ENCODE peak calls at places on chromosomes 6 and 20, in five cellular contexts. O, C, N, L and D are unnamed samples.

GRCh38 chr6:135087803-135088202 is 33.2 kb upstream of the HBS1L start:
- DNase-seq in O (no peak), C (no peak), L (no peak), N (no peak), D (no peak)

GRCh38 chr20:3749689-3750639 is 17.5 kb downstream of the HSPA12B start:
- DNase-seq in C (no peak), L (no peak), N (no peak), O (peak), D (no peak)

GRCh38 chr6:22113046-22113766 is 183.6 kb downstream of the PRL start:
- DNase-seq in O (no peak), N (peak), C (peak), L (peak), D (peak)

GRCh38 chr20:38021373-38021772 is 11.9 kb downstream of the TTI1 start:
- DNase-seq in O (no peak), N (peak), L (no peak), C (no peak), D (no peak)

GRCh38 chr6:54335871-54336270 is 27.6 kb downstream of the TINAG start:
- DNase-seq in O (no peak), N (peak), L (peak), C (peak), D (peak)

GRCh38 chr6:138654715-138655634 is 118.6 kb upstream of the CCDC28A start:
- DNase-seq in O (no peak), C (no peak), L (peak), N (peak), D (peak)

GRCh38 chr20:61391812-61392520 is 139.9 kb downstream of the CDH4 start:
- DNase-seq in O (no peak), N (no peak), L (no peak), C (no peak), D (no peak)

GRCh38 chr20:44211177-44212039 is 837 bp upstream of the OSER1 start:
- DNase-seq in N (no peak), C (no peak), L (no peak), O (no peak), D (peak)

GRCh38 chr20:25053207-25054132 is 4.5 kb downstream of the ACSS1 start:
- DNase-seq in O (peak), N (no peak), L (peak), C (no peak), D (peak)

GRCh38 chr6:143621159-143621873 is 56.4 kb upstream of the PHACTR2 start:
- DNase-seq in O (no peak), C (no peak), N (no peak), L (no peak), D (no peak)

GRCh38 chr6:124699038-124699437 is 263.2 kb upstream of the RNF217 start:
- DNase-seq in C (no peak), N (no peak), O (no peak), L (no peak), D (no peak)

GRCh38 chr20:62365814-62366369 is 1.2 kb downstream of the LAMA5 start:
- DNase-seq in N (peak), O (no peak), L (no peak), C (no peak), D (no peak)

GRCh38 chr6:150145427-150145826 is 2.6 kb downstream of the PPP1R14C start:
- DNase-seq in L (no peak), N (no peak), O (no peak), C (no peak), D (no peak)

GRCh38 chr6:170290306-170291128 is at the start of gene DLL1:
- DNase-seq in L (peak), N (peak), C (no peak), O (peak), D (peak)

GRCh38 chr20:10523438-10523837 is 88.3 kb downstream of the SLX4IP start:
- DNase-seq in O (no peak), N (peak), C (no peak), L (no peak), D (no peak)

GRCh38 chr6:38760097-38760496 is 45.0 kb downstream of the DNAH8 start:
- DNase-seq in N (no peak), C (no peak), L (no peak), O (no peak), D (no peak)

GRCh38 chr6:31899215-31899614 is 1.7 kb upstream of the EHMT2 start:
- DNase-seq in N (no peak), C (no peak), O (no peak), L (no peak), D (no peak)

GRCh38 chr20:50190251-50191064 is at the start of gene CEBPB:
- DNase-seq in C (peak), O (peak), L (peak), N (peak), D (peak)

GRCh38 chr6:102641426-102641825 is 1247.9 kb downstream of the GRIK2 start:
- DNase-seq in L (no peak), C (no peak), N (no peak), O (no peak), D (no peak)

GRCh38 chr6:44126320-44127149 is 717 bp downstream of the MRPL14 start:
- DNase-seq in N (peak), O (peak), C (no peak), L (peak), D (peak)

GRCh38 chr6:21381336-21381963 is 212.1 kb upstream of the SOX4 start:
- DNase-seq in C (peak), N (peak), L (no peak), O (no peak), D (peak)

GRCh38 chr6:156579564-156579963 is 197.6 kb upstream of the ARID1B start:
- DNase-seq in N (no peak), O (no peak), C (no peak), L (no peak), D (no peak)

GRCh38 chr6:24899647-24900325 is 36.0 kb downstream of the RIPOR2 start:
- DNase-seq in O (no peak), L (peak), C (no peak), N (no peak), D (peak)

GRCh38 chr6:154705471-154706113 is 27.6 kb upstream of the SCAF8 start:
- DNase-seq in L (no peak), N (peak), O (no peak), C (no peak), D (no peak)

GRCh38 chr6:30612213-30612612 is 4.8 kb downstream of the PPP1R10 start:
- DNase-seq in N (peak), C (no peak), L (peak), O (no peak), D (peak)

GRCh38 chr6:30891816-30892553 is 7.7 kb downstream of the DDR1 start:
- DNase-seq in L (no peak), O (no peak), C (no peak), N (no peak), D (no peak)

GRCh38 chr6:162971346-162971745 is 243.6 kb downstream of the PACRG start:
- DNase-seq in N (no peak), O (no peak), C (no peak), L (no peak), D (no peak)

GRCh38 chr6:38973178-38974057 is 75.2 kb upstream of the GLP1R start:
- DNase-seq in L (peak), O (no peak), N (peak), C (peak), D (peak)

DNA sequence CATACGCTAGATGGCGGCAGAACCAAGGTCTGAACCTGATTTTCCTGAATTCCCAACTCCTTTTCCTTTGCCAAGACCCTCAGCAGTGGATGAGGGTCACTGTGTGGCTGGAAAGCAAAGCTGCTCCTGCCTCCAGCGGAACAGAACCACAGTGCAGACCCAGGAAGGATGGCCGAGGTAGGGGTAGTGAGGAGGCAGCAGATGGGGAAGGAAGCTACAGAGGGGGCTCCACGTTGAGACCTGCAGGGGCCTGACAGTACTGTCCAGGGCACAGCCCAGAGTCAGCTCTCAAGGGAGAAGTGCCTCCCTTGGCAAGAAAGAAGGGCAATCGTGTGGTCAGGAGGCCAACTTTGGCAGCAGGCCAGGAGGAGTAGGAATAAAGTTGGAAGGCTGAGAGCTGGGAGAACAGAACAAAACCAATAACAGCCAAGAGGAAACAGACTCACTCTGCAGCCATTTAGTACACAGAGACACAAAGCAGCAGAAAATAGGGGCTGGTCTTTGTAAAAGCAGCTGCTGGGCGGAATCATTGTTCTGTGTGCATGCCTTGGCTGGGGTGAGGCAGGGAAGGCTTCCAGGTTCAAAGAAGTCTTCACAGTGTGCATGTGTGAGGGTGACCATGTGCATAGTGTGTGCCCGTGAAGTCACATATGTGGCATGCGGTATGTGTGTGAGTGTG is 3.1 kb downstream of the GABRR2 start:
- DNase-seq in C (no peak), N (peak), O (peak), L (peak), D (peak)
- H3K4me3 ChIP-seq in C (no peak), N (no peak), O (peak), L (no peak), D (peak)

DNA sequence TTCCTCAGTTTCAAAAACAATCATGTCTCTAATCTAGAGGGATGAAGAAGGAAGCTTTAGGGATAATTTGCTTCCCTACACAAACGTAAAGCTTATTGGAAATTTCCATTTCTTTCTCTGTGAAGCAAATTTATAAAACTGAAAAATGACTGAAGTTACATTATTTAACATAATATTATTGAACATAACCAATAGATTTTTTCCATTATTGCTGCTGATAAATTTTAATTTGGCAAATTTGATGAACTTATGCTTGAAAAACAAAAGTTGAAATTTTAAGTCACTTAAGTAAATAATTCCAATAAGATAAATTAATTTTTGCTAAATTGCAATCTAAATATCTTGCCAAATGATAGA is 140.9 kb downstream of the GMDS start:
- DNase-seq in O (no peak), L (no peak), C (no peak), N (no peak), D (no peak)
- TF ChIP-seq CTCF in O (no peak), L (no peak), C (no peak), N (no peak), D (no peak)

GRCh38 chr20:41032243-41032642 is 3.6 kb downstream of the TOP1 start:
- DNase-seq in L (peak), O (no peak), C (no peak), N (no peak), D (no peak)
- H3K4me3 ChIP-seq in L (peak), O (peak), C (no peak), N (peak), D (no peak)

GRCh38 chr6:68967549-68968300 is 332.6 kb downstream of the ADGRB3 start:
- DNase-seq in N (peak), L (peak), O (peak), C (no peak), D (peak)

GRCh38 chr6:68968301-68968649 is 333.2 kb downstream of the ADGRB3 start:
- DNase-seq in N (no peak), C (no peak), L (no peak), O (no peak), D (no peak)
- TF ChIP-seq CTCF in N (no peak), C (no peak), L (no peak), O (no peak), D (no peak)